ENCODE peak calls at places on chromosomes 5 and 9, in six cellular contexts. One of them, this sample, is unnamed.

GRCh38 chr5:158832096-158832495 is 267.6 kb downstream of the EBF1 start:
- DNase-seq in psoas muscle: no peak
- DNase-seq in body of pancreas: no peak
- DNase-seq in fibroblast of mammary gland: peak
- DNase-seq in mucosa of descending colon: no peak
- DNase-seq in fibroblast of pulmonary artery: no peak
- DNase-seq in this sample: no peak

GRCh38 chr9:99055384-99055783 is 49.5 kb upstream of the TGFBR1 start:
- DNase-seq in body of pancreas: peak
- DNase-seq in fibroblast of mammary gland: no peak
- DNase-seq in fibroblast of pulmonary artery: no peak
- DNase-seq in psoas muscle: no peak
- DNase-seq in mucosa of descending colon: no peak
- DNase-seq in this sample: no peak

GRCh38 chr9:87354176-87354575 is 143.5 kb upstream of the DAPK1 start:
- DNase-seq in psoas muscle: no peak
- DNase-seq in body of pancreas: no peak
- DNase-seq in fibroblast of pulmonary artery: no peak
- DNase-seq in fibroblast of mammary gland: no peak
- DNase-seq in mucosa of descending colon: no peak
- DNase-seq in this sample: no peak

GRCh38 chr5:175654807-175655206 is 3.1 kb upstream of the HRH2 start:
- DNase-seq in body of pancreas: no peak
- DNase-seq in psoas muscle: no peak
- DNase-seq in fibroblast of mammary gland: no peak
- DNase-seq in mucosa of descending colon: no peak
- DNase-seq in fibroblast of pulmonary artery: no peak
- DNase-seq in this sample: no peak

GRCh38 chr5:107873877-107874276 is 203.1 kb upstream of the EFNA5 start:
- DNase-seq in psoas muscle: no peak
- DNase-seq in mucosa of descending colon: no peak
- DNase-seq in fibroblast of mammary gland: no peak
- DNase-seq in fibroblast of pulmonary artery: no peak
- DNase-seq in body of pancreas: no peak
- DNase-seq in this sample: no peak

GRCh38 chr9:5510360-5510931 is at the start of gene PDCD1LG2:
- DNase-seq in body of pancreas: no peak
- DNase-seq in psoas muscle: no peak
- DNase-seq in fibroblast of mammary gland: peak
- DNase-seq in fibroblast of pulmonary artery: peak
- DNase-seq in mucosa of descending colon: no peak
- DNase-seq in this sample: no peak

GRCh38 chr9:7976167-7976755 is 176.7 kb upstream of the DMAC1 start:
- DNase-seq in fibroblast of pulmonary artery: no peak
- DNase-seq in psoas muscle: no peak
- DNase-seq in body of pancreas: no peak
- DNase-seq in mucosa of descending colon: peak
- DNase-seq in fibroblast of mammary gland: no peak
- DNase-seq in this sample: no peak

GRCh38 chr9:135093911-135094584 is 6.6 kb downstream of the OLFM1 start:
- DNase-seq in mucosa of descending colon: no peak
- DNase-seq in body of pancreas: no peak
- DNase-seq in fibroblast of pulmonary artery: no peak
- DNase-seq in fibroblast of mammary gland: no peak
- DNase-seq in psoas muscle: peak
- DNase-seq in this sample: no peak

GRCh38 chr5:61311836-61312808 is 19.9 kb upstream of the ZSWIM6 start:
- DNase-seq in fibroblast of mammary gland: peak
- DNase-seq in body of pancreas: no peak
- DNase-seq in mucosa of descending colon: no peak
- DNase-seq in psoas muscle: no peak
- DNase-seq in fibroblast of pulmonary artery: peak
- DNase-seq in this sample: no peak

GRCh38 chr5:107425541-107426031 is 245.2 kb downstream of the EFNA5 start:
- DNase-seq in psoas muscle: no peak
- DNase-seq in fibroblast of mammary gland: peak
- DNase-seq in mucosa of descending colon: no peak
- DNase-seq in fibroblast of pulmonary artery: peak
- DNase-seq in body of pancreas: no peak
- DNase-seq in this sample: no peak

GRCh38 chr5:158261669-158262367 is 402.9 kb upstream of the CLINT1 start:
- DNase-seq in body of pancreas: no peak
- DNase-seq in psoas muscle: no peak
- DNase-seq in fibroblast of pulmonary artery: no peak
- DNase-seq in mucosa of descending colon: no peak
- DNase-seq in fibroblast of mammary gland: no peak
- DNase-seq in this sample: no peak

GRCh38 chr5:8842906-8843590 is 702.8 kb downstream of the SEMA5A start:
- DNase-seq in fibroblast of pulmonary artery: peak
- DNase-seq in body of pancreas: no peak
- DNase-seq in psoas muscle: no peak
- DNase-seq in mucosa of descending colon: peak
- DNase-seq in fibroblast of mammary gland: peak
- DNase-seq in this sample: no peak

GRCh38 chr5:80255752-80256479 is at the start of gene SERINC5:
- DNase-seq in body of pancreas: peak
- DNase-seq in fibroblast of mammary gland: peak
- DNase-seq in mucosa of descending colon: peak
- DNase-seq in psoas muscle: peak
- DNase-seq in fibroblast of pulmonary artery: peak
- DNase-seq in this sample: peak

GRCh38 chr5:80231243-80231642 is 24.6 kb downstream of the SERINC5 start:
- DNase-seq in fibroblast of pulmonary artery: peak
- DNase-seq in fibroblast of mammary gland: peak
- DNase-seq in mucosa of descending colon: no peak
- DNase-seq in body of pancreas: no peak
- DNase-seq in psoas muscle: no peak
- DNase-seq in this sample: no peak

GRCh38 chr5:252546-252945 is 18.9 kb upstream of the PDCD6 start:
- DNase-seq in fibroblast of mammary gland: no peak
- DNase-seq in psoas muscle: no peak
- DNase-seq in body of pancreas: no peak
- DNase-seq in fibroblast of pulmonary artery: no peak
- DNase-seq in mucosa of descending colon: no peak
- DNase-seq in this sample: no peak

GRCh38 chr5:54148858-54149257 is 161.5 kb downstream of the ARL15 start:
- DNase-seq in mucosa of descending colon: no peak
- DNase-seq in fibroblast of mammary gland: peak
- DNase-seq in fibroblast of pulmonary artery: peak
- DNase-seq in body of pancreas: no peak
- DNase-seq in psoas muscle: no peak
- DNase-seq in this sample: no peak

GRCh38 chr5:10631597-10631996 is 67.7 kb downstream of the ANKRD33B start:
- DNase-seq in fibroblast of mammary gland: no peak
- DNase-seq in body of pancreas: no peak
- DNase-seq in psoas muscle: no peak
- DNase-seq in fibroblast of pulmonary artery: no peak
- DNase-seq in mucosa of descending colon: no peak
- DNase-seq in this sample: no peak

GRCh38 chr5:10634056-10634455 is 70.2 kb downstream of the ANKRD33B start:
- DNase-seq in fibroblast of pulmonary artery: no peak
- DNase-seq in psoas muscle: no peak
- DNase-seq in fibroblast of mammary gland: no peak
- DNase-seq in mucosa of descending colon: no peak
- DNase-seq in body of pancreas: no peak
- DNase-seq in this sample: no peak

GRCh38 chr5:10633271-10634049 is 69.6 kb downstream of the ANKRD33B start:
- DNase-seq in mucosa of descending colon: no peak
- DNase-seq in fibroblast of pulmonary artery: no peak
- DNase-seq in body of pancreas: no peak
- DNase-seq in fibroblast of mammary gland: no peak
- DNase-seq in psoas muscle: no peak
- DNase-seq in this sample: peak

GRCh38 chr5:10630126-10630525 is 66.3 kb downstream of the ANKRD33B start:
- DNase-seq in mucosa of descending colon: no peak
- DNase-seq in body of pancreas: no peak
- DNase-seq in psoas muscle: no peak
- DNase-seq in fibroblast of mammary gland: no peak
- DNase-seq in fibroblast of pulmonary artery: no peak
- DNase-seq in this sample: no peak

DNA sequence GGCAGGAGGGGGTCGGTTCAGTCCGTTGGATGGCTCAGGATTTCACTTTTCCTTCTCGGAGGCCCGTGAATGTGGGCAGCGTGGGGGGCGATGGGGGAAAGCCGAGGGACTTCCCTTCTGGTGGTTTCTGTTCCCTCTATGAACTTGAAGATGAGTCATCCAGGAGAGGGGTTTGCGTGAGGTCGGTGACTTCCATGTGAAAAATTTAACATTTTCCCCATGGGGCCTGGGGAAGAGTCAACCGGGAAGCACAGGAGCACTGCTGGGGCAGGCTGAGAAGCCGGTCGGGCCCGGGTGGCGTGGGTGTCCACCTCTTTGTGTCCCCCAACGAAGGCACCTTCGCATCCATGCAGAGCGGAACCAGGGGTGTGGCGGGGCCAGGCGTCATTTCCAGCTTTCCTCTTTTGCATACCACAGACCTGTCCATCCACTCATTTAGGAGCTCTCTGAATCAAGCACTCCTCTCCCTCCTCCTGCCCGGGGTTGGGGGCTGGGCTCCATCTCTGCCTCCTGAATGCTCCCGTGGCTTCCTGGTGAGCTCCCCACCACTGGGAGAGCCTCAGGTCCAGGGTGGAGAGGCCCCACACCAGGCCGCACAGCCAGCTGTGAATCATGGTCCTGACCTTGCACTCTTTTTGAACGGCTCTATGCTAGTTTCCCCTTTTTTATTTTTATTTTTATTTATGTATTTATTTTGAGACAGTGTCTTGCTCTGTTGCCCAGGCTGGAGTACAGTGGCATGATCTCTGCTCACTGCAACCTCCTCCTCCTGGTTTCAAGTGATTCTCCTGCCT is 68.4 kb downstream of the ANKRD33B start:
- DNase-seq in body of pancreas: no peak
- DNase-seq in fibroblast of mammary gland: peak
- DNase-seq in psoas muscle: peak
- DNase-seq in fibroblast of pulmonary artery: no peak
- DNase-seq in mucosa of descending colon: peak
- DNase-seq in this sample: no peak
- H3K4me3 ChIP-seq in body of pancreas: no peak
- H3K4me3 ChIP-seq in fibroblast of mammary gland: no peak
- H3K4me3 ChIP-seq in psoas muscle: no peak
- H3K4me3 ChIP-seq in fibroblast of pulmonary artery: no peak
- H3K4me3 ChIP-seq in mucosa of descending colon: no peak
- H3K4me3 ChIP-seq in this sample: no peak

DNA sequence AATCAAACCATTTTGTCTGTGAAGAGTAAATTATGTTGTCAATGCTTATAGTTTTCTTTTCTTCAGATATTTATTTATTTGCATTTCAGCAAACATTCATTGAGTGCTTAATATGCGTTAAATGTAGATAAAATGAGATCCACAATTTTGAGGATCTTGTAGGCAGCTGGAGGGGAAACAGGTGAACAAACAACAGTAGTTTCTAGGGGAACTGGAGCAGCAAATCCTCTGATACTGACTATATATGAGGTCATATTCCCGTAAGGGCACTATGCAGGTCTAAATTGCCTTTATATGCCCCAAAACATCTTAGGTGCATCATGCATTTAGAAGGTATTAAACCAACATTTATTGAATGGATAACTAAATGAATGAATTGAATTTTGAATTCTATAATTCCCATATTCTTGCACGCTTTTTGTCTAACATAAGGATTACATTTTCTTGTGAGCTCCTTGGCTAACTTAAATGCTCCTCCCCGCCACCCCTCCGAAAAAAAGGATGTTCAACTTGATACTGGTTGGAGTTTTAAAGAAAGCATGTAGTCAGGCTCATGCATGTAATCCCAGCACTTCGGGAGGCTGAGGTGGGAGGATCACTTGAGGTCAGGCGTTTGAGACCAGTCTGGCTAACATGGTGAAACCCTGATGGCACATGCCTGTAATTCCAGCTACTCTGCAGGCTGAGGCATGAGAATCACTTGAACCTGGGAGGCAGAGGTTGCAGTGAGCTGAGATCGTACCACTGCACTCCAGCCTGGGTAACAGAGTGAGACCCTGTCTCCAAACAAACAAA is 299.8 kb downstream of the TMEM38B start:
- DNase-seq in mucosa of descending colon: no peak
- DNase-seq in fibroblast of mammary gland: no peak
- DNase-seq in psoas muscle: no peak
- DNase-seq in body of pancreas: no peak
- DNase-seq in fibroblast of pulmonary artery: no peak
- DNase-seq in this sample: no peak
- H3K4me3 ChIP-seq in mucosa of descending colon: no peak
- H3K4me3 ChIP-seq in fibroblast of mammary gland: no peak
- H3K4me3 ChIP-seq in psoas muscle: no peak
- H3K4me3 ChIP-seq in body of pancreas: no peak
- H3K4me3 ChIP-seq in fibroblast of pulmonary artery: no peak
- H3K4me3 ChIP-seq in this sample: no peak

DNA sequence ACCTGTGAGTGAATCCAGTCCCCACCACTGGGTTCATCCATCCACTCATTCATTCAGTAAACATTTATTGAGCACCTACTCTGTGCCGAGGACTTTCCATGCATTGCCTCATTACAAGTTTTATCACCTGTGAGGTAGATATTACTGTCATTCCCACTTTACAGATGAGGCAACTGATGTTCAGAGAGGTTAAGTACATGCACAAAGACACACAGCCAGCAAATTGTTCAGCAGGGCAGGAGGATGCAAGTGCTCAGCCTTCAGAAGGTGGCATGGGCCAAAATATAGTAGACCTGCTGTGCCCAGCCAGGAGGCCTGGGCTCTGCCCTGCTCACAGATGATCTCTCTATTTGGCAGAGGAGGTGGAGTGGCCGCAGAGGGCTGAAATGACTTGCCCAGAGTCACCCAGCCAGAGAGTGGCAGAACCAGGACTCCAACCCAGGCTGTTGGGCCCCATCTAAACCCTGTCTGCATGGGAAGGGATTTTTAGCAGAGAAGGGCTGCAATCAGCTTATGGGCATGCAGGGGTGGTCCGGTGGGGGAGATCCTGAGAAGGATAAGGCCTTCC is 7.6 kb upstream of the NEURL1B start:
- DNase-seq in fibroblast of mammary gland: no peak
- DNase-seq in mucosa of descending colon: no peak
- DNase-seq in fibroblast of pulmonary artery: no peak
- DNase-seq in psoas muscle: no peak
- DNase-seq in body of pancreas: no peak
- DNase-seq in this sample: no peak
- H3K4me3 ChIP-seq in fibroblast of mammary gland: no peak
- H3K4me3 ChIP-seq in mucosa of descending colon: no peak
- H3K4me3 ChIP-seq in fibroblast of pulmonary artery: no peak
- H3K4me3 ChIP-seq in psoas muscle: no peak
- H3K4me3 ChIP-seq in body of pancreas: no peak
- H3K4me3 ChIP-seq in this sample: no peak

DNA sequence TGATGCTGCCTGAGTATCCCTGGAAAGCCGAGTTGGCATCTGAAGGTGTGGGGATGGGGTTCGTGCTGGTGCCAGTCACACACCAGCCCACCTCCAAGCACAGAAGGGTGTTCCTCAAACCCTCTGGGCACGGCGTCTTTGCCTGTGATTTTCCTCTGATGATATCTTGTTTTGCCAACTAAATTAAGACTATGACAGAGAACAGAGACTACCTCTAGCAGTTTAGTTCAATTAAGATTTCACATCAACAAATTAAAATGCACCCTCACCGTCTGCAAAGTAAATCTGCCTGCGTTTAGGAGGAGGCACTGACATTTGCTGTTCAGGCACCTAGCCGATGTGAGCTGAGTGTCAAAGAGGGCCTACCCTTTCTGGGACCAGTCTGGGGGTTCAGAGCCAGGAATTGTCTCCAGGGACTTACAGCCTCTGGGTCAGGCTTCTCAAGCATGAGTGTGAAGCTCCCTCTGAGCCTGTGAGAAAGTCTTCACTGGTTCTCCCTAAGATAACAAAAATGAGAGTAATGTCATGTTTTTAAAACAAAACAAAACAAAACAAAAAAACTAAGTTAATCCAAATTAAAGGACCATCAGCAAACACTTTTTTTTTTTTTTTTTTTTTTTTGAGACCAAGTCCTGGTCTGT is 55.4 kb upstream of the CTNNA1 start:
- DNase-seq in fibroblast of pulmonary artery: no peak
- DNase-seq in psoas muscle: no peak
- DNase-seq in fibroblast of mammary gland: no peak
- DNase-seq in mucosa of descending colon: no peak
- DNase-seq in body of pancreas: no peak
- DNase-seq in this sample: no peak
- H3K4me3 ChIP-seq in fibroblast of pulmonary artery: no peak
- H3K4me3 ChIP-seq in psoas muscle: no peak
- H3K4me3 ChIP-seq in fibroblast of mammary gland: no peak
- H3K4me3 ChIP-seq in mucosa of descending colon: no peak
- H3K4me3 ChIP-seq in body of pancreas: no peak
- H3K4me3 ChIP-seq in this sample: no peak

This sample was measured in lower leg skin.